ENCODE peak calls at places on chromosomes 3 and 15, in six cellular contexts. P, D, K, I, E and O are unnamed samples. For H3K9me3, the result is how much of the 10 kb centered on the place peaks cover.

GRCh38 chr15:78195735-78196201 is 38.6 kb downstream of the ACSBG1 start:
- DNase-seq in P (peak), D (peak), K (no peak), I (no peak), E (peak), O (no peak)

GRCh38 chr15:50418041-50418583 is 6.1 kb upstream of the USP8 start:
- DNase-seq in P (no peak), D (no peak), K (peak), I (no peak), E (no peak), O (no peak)

GRCh38 chr15:41852736-41853135 is 14.1 kb downstream of the PLA2G4B start:
- DNase-seq in P (no peak), D (no peak), K (no peak), I (no peak), E (no peak), O (no peak)

GRCh38 chr3:81302045-81302444 is 459.4 kb downstream of the GBE1 start:
- DNase-seq in P (peak), D (peak), K (peak), I (no peak), E (peak), O (peak)

GRCh38 chr15:33315044-33315443 is 4.3 kb downstream of the RYR3 start:
- DNase-seq in P (no peak), D (no peak), K (no peak), I (no peak), E (no peak), O (no peak)

GRCh38 chr15:36294359-36294758 is 285.1 kb upstream of the CDIN1 start:
- DNase-seq in P (no peak), D (no peak), K (no peak), I (no peak), E (no peak), O (no peak)

GRCh38 chr3:99167016-99167415 is 265.5 kb upstream of the DCBLD2 start:
- DNase-seq in P (no peak), D (no peak), K (no peak), I (no peak), E (no peak), O (no peak)

GRCh38 chr3:194931366-194931765 is 245.7 kb downstream of the FAM43A start:
- DNase-seq in P (no peak), D (no peak), K (no peak), I (no peak), E (no peak), O (no peak)

GRCh38 chr3:145557405-145557804 is 603.6 kb downstream of the PLOD2 start:
- DNase-seq in P (no peak), D (no peak), K (no peak), I (no peak), E (no peak), O (peak)

GRCh38 chr3:129461022-129461421 is 21.0 kb downstream of the IFT122 start:
- DNase-seq in P (no peak), D (no peak), K (no peak), I (no peak), E (no peak), O (no peak)

GRCh38 chr3:46565607-46566039 is 479 bp downstream of the LRRC2 start:
- DNase-seq in P (peak), D (peak), K (no peak), I (no peak), E (peak), O (no peak)

GRCh38 chr3:186360779-186361178 is 1.3 kb downstream of the DGKG start:
- DNase-seq in P (no peak), D (no peak), K (no peak), I (no peak), E (peak), O (no peak)

GRCh38 chr3:152309031-152309430 is 40.3 kb downstream of the MBNL1 start:
- DNase-seq in P (no peak), D (no peak), K (no peak), I (no peak), E (no peak), O (no peak)

GRCh38 chr3:38327335-38328009 is 19.1 kb upstream of the XYLB start:
- DNase-seq in P (no peak), D (peak), K (peak), I (no peak), E (no peak), O (no peak)

GRCh38 chr3:29100292-29100691 is 180.6 kb upstream of the RBMS3 start:
- DNase-seq in P (no peak), D (no peak), K (no peak), I (no peak), E (no peak), O (no peak)

GRCh38 chr15:68228143-68228970 is 1.2 kb downstream of the CLN6 start:
- DNase-seq in P (no peak), D (no peak), K (no peak), I (no peak), E (no peak), O (no peak)

GRCh38 chr3:164962610-164963009 is 115.7 kb downstream of the SI start:
- DNase-seq in P (no peak), D (no peak), K (no peak), I (no peak), E (no peak), O (no peak)

GRCh38 chr15:65869954-65870871 is 922 bp downstream of the RAB11A start:
- DNase-seq in P (peak), D (peak), K (no peak), I (no peak), E (no peak), O (peak)

GRCh38 chr3:172844428-172844827 is 93.9 kb downstream of the ECT2 start:
- DNase-seq in P (peak), D (no peak), K (no peak), I (no peak), E (no peak), O (no peak)

GRCh38 chr3:157868168-157868567 is 238.1 kb downstream of the SHOX2 start:
- DNase-seq in P (no peak), D (no peak), K (no peak), I (no peak), E (no peak), O (no peak)

GRCh38 chr3:38649500-38650247 is at the start of gene SCN5A:
- DNase-seq in P (no peak), D (peak), K (no peak), I (no peak), E (peak), O (no peak)

DNA sequence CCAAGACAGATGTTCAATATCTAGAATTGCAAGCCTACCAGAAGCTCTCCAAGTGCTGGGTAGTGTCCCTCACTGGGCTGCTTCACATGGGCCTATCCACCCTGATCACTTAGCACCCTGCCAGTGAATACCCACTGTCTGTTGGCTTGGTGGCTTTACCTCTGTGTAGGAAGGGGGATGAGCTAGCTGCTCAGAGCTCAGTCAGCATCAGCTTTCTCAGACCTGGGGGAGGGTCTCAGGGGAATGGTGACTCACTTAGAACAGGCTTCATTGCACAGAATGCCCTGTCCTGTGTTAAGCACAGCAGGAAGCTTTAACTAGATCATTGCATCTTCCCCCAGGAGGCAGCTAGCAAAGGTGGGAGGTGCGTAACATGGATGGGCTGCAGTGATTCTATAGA is 209.8 kb downstream of the PDCD6IP start:
- DNase-seq in P (no peak), D (no peak), K (no peak), I (no peak), E (no peak), O (peak)
- TF ChIP-seq ZNF274 in P (no peak), D (no peak), K (no peak), I (no peak), E (no peak), O (no peak)

GRCh38 chr3:44596631-44597030 is 11.9 kb downstream of the ZNF660 start:
- DNase-seq in P (no peak), D (no peak), K (no peak), I (no peak), E (no peak), O (no peak)
- H3K9me3 ChIP-seq in P (under half), D (under half), K (under half), I (under half), E (half or more), O (under half)

GRCh38 chr15:99439524-99439835 is 126.3 kb upstream of the MEF2A start:
- DNase-seq in P (no peak), D (no peak), K (no peak), I (no peak), E (no peak), O (no peak)
- TF ChIP-seq ZNF274 in P (no peak), D (no peak), K (no peak), I (no peak), E (no peak), O (no peak)

GRCh38 chr3:90241481-90241880 is 1134.1 kb downstream of the EPHA3 start:
- DNase-seq in P (no peak), D (no peak), K (no peak), I (no peak), E (no peak), O (no peak)
- H3K9me3 ChIP-seq in P (half or more), D (under half), K (under half), I (under half), E (under half), O (under half)

DNA sequence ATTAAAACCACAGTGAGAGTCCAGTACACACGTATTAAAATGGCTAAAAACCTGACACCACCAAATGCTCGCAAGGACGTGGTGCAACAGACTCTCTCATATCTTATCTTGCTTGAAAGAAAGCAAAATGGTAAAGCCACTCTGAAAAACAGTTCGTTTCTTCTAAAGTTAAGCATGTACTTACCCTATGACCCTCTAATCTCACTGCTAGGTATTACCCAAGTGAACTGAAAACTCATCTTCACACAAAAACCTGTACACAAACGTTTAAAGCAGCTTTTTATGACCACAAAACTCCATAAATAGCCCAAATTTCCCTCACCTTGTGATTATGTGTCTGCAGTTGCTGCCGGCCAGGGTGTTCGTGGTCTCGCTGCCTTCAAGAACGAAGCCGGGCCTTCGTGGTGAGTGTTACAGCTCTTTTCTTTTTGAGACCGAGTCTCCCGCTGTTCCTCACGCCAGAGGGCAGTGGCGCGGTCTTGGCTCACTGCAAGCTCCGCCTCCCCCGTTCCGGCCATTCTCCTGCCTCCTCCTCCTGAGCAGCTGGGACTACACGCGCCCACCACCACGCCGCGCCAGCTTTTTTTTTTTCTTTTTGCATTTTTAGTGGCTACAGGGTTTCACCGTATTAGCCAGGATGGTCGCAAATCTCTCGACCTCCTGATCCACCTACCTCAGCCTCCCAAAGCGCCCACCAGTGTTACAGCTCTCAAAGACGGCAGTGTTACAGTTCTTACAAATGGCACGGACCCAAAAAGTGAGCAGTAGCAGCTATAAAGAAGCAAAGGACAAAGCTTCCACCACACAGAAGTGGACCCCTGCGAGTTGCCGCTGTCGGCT is 165.4 kb downstream of the TJP1 start:
- DNase-seq in P (no peak), D (peak), K (peak), I (no peak), E (peak), O (peak)
- TF ChIP-seq ZNF274 in P (no peak), D (no peak), K (no peak), I (no peak), E (no peak), O (no peak)

GRCh38 chr15:54915382-54915781 is 281.4 kb downstream of the RSL24D1 start:
- DNase-seq in P (no peak), D (no peak), K (no peak), I (no peak), E (no peak), O (no peak)
- H3K9me3 ChIP-seq in P (under half), D (under half), K (under half), I (under half), E (under half), O (under half)

DNA sequence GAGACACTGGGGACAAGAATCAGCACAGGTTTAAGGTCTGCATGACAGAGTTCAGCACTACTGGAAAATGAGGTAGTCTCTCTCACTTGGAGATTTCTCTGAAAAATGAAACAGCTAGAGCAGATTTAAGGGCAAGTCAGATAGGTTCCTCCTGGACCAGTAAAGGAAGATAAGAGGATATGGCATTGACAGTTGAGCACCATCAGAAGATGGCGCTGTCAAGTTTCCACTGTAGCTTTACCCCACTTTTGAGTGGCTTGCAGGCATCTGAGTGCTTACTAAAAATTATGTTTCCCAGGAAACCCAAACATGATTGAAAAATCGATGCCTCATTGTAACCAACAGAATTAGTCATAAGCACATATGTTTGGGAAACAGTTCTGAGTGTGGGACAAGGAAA is 407.2 kb upstream of the UBE2E2 start:
- DNase-seq in P (no peak), D (no peak), K (no peak), I (no peak), E (no peak), O (no peak)
- TF ChIP-seq ZNF274 in P (no peak), D (no peak), K (no peak), I (no peak), E (no peak), O (no peak)

GRCh38 chr3:177740270-177740669 is 543.0 kb upstream of the TBL1XR1 start:
- DNase-seq in P (no peak), D (no peak), K (no peak), I (no peak), E (no peak), O (no peak)
- H3K9me3 ChIP-seq in P (under half), D (under half), K (under half), I (under half), E (under half), O (under half)

GRCh38 chr15:94523873-94524272 is 292.5 kb downstream of the MCTP2 start:
- DNase-seq in P (no peak), D (no peak), K (no peak), I (no peak), E (no peak), O (no peak)

GRCh38 chr15:94522125-94522524 is 290.8 kb downstream of the MCTP2 start:
- DNase-seq in P (no peak), D (no peak), K (no peak), I (no peak), E (no peak), O (no peak)

GRCh38 chr15:94524565-94524964 is 293.2 kb downstream of the MCTP2 start:
- DNase-seq in P (no peak), D (no peak), K (peak), I (no peak), E (no peak), O (no peak)

DNA sequence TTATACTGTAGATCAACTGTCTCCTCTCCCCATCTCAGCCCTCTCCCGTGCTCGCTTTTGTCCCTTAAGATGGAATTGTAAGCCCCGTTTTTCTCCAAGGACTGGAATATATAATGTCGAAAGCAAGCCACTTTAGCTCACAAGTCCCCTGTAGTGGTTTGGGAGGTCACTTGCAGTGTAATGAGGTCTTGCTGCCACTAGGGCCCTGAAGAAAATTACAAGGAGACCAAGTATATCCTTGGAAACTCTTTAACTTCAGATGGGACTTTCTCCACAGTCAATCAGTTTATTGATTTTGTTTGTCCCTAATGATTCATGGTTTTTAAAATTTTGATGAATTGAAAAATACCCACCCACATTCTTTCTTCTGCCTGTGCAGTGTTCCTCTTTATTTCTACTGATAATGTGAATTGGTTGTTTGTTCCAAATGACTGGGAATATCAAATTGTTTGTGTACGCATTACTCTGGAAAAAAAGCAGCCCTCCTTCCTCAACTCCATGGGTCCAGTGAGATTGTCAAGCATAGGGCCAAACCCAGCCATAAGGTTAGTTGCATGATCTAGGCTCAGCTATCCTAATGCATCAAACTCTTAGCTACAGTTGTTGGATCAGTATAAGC is 294.8 kb downstream of the MCTP2 start:
- DNase-seq in P (no peak), D (no peak), K (peak), I (no peak), E (no peak), O (peak)
- TF ChIP-seq ZNF274 in P (no peak), D (no peak), K (no peak), I (no peak), E (no peak), O (no peak)